ENCODE peak calls at places on chromosomes 7 and 10, in eight cellular contexts. X is GM23248, A is endothelial cell of umbilical vein, H is GM12878, R is PC-3, G is MM.1S, P is IMR-90, Y is mammary epithelial cell. F is an unnamed sample. For H3K4me1, the result is how much of the 10 kb centered on the place peaks cover.

GRCh38 chr10:126731613-126731995 is 61.1 kb upstream of the C10orf90 start:
- DNase-seq in X (peak), A (no peak), H (no peak), R (no peak), G (no peak), P (no peak), Y (no peak), F (no peak)

GRCh38 chr7:104979167-104979841 is 34.7 kb upstream of the KMT2E start:
- DNase-seq in X (peak), A (no peak), H (no peak), R (no peak), G (no peak), P (peak), Y (peak), F (peak)

GRCh38 chr10:82463165-82463564 is 588.2 kb downstream of the NRG3 start:
- DNase-seq in X (no peak), A (no peak), H (no peak), R (no peak), G (no peak), P (no peak), Y (no peak), F (no peak)

GRCh38 chr7:74479961-74480829 is 26.5 kb downstream of the GTF2IRD1 start:
- DNase-seq in X (peak), A (peak), H (no peak), R (no peak), G (no peak), P (peak), Y (peak), F (peak)

GRCh38 chr7:45088821-45089313 is at the start of gene NACAD:
- DNase-seq in X (peak), A (peak), H (no peak), R (no peak), G (no peak), P (peak), Y (no peak), F (peak)

GRCh38 chr7:34100661-34101060 is 195.3 kb downstream of the BMPER start:
- DNase-seq in X (no peak), A (no peak), H (no peak), R (no peak), G (no peak), P (no peak), Y (peak), F (no peak)

GRCh38 chr10:111093741-111094380 is 17.0 kb downstream of the ADRA2A start:
- DNase-seq in X (peak), A (no peak), H (no peak), R (peak), G (no peak), P (peak), Y (peak), F (peak)

GRCh38 chr10:117552759-117553158 is 10.2 kb downstream of the EMX2 start:
- DNase-seq in X (peak), A (no peak), H (no peak), R (no peak), G (no peak), P (no peak), Y (no peak), F (no peak)

GRCh38 chr7:132100981-132101380 is 475.3 kb downstream of the PLXNA4 start:
- DNase-seq in X (peak), A (no peak), H (no peak), R (no peak), G (no peak), P (no peak), Y (no peak), F (no peak)

GRCh38 chr10:21021843-21022594 is 124.9 kb upstream of the NEBL start:
- DNase-seq in X (no peak), A (no peak), H (no peak), R (peak), G (no peak), P (no peak), Y (no peak), F (no peak)

GRCh38 chr10:12780634-12781601 is 220.6 kb downstream of the CCDC3 start:
- DNase-seq in X (no peak), A (no peak), H (no peak), R (no peak), G (no peak), P (peak), Y (no peak), F (peak)

GRCh38 chr7:99070361-99070760 is 73.5 kb downstream of the SMURF1 start:
- DNase-seq in X (no peak), A (no peak), H (no peak), R (no peak), G (no peak), P (no peak), Y (no peak), F (no peak)

GRCh38 chr7:64946772-64947171 is 43.7 kb downstream of the ZNF273 start:
- DNase-seq in X (peak), A (no peak), H (no peak), R (peak), G (no peak), P (peak), Y (no peak), F (no peak)

GRCh38 chr7:97835296-97836138 is 36.7 kb downstream of the ASNS start:
- DNase-seq in X (peak), A (peak), H (peak), R (peak), G (peak), P (peak), Y (peak), F (peak)

GRCh38 chr10:110818311-110819257 is 53.1 kb upstream of the PDCD4 start:
- DNase-seq in X (no peak), A (no peak), H (no peak), R (peak), G (no peak), P (no peak), Y (no peak), F (no peak)

GRCh38 chr10:118505363-118505762 is 90.1 kb downstream of the PRLHR start:
- DNase-seq in X (no peak), A (no peak), H (no peak), R (no peak), G (no peak), P (no peak), Y (no peak), F (no peak)

GRCh38 chr10:119207713-119208552 is 562 bp downstream of the GRK5 start:
- DNase-seq in X (peak), A (peak), H (no peak), R (peak), G (peak), P (peak), Y (peak), F (peak)

GRCh38 chr10:56763090-56763489 is 402.0 kb upstream of the ZWINT start:
- DNase-seq in X (no peak), A (no peak), H (no peak), R (no peak), G (no peak), P (no peak), Y (no peak), F (no peak)

GRCh38 chr7:142498364-142498763 is 240.5 kb upstream of the PRSS58 start:
- DNase-seq in X (peak), A (no peak), H (no peak), R (no peak), G (no peak), P (peak), Y (peak), F (no peak)

GRCh38 chr10:58280485-58280884 is 11.5 kb downstream of the CISD1 start:
- DNase-seq in X (peak), A (no peak), H (no peak), R (peak), G (no peak), P (peak), Y (peak), F (peak)

GRCh38 chr7:100040575-100040974 is 9.0 kb upstream of the ZSCAN21 start:
- DNase-seq in X (no peak), A (no peak), H (no peak), R (no peak), G (no peak), P (no peak), Y (no peak), F (no peak)

GRCh38 chr10:88023676-88024075 is 160.3 kb downstream of the PTEN start:
- DNase-seq in X (no peak), A (no peak), H (no peak), R (no peak), G (no peak), P (no peak), Y (no peak), F (no peak)

GRCh38 chr7:20598479-20599419 is 16.7 kb upstream of the ABCB5 start:
- DNase-seq in X (peak), A (peak), H (peak), R (peak), G (peak), P (peak), Y (peak), F (peak)

GRCh38 chr10:102299873-102300272 is 54.5 kb downstream of the GBF1 start:
- DNase-seq in X (peak), A (no peak), H (no peak), R (peak), G (no peak), P (peak), Y (peak), F (peak)

GRCh38 chr10:102297132-102297531 is 51.8 kb downstream of the GBF1 start:
- DNase-seq in X (no peak), A (no peak), H (no peak), R (no peak), G (no peak), P (no peak), Y (no peak), F (no peak)

GRCh38 chr10:102298899-102299298 is 53.6 kb downstream of the GBF1 start:
- DNase-seq in X (no peak), A (no peak), H (no peak), R (no peak), G (no peak), P (no peak), Y (no peak), F (no peak)

GRCh38 chr10:102302611-102303010 is 57.3 kb downstream of the GBF1 start:
- DNase-seq in X (no peak), A (no peak), H (no peak), R (peak), G (no peak), P (no peak), Y (no peak), F (no peak)

GRCh38 chr10:102300289-102300843 is 55.0 kb downstream of the GBF1 start:
- DNase-seq in X (peak), A (peak), H (no peak), R (peak), G (peak), P (peak), Y (no peak), F (peak)
- H3K9ac ChIP-seq in X (peak), A (peak), H (no peak), R (no peak), G (no peak), P (peak), Y (no peak), F (peak)

DNA sequence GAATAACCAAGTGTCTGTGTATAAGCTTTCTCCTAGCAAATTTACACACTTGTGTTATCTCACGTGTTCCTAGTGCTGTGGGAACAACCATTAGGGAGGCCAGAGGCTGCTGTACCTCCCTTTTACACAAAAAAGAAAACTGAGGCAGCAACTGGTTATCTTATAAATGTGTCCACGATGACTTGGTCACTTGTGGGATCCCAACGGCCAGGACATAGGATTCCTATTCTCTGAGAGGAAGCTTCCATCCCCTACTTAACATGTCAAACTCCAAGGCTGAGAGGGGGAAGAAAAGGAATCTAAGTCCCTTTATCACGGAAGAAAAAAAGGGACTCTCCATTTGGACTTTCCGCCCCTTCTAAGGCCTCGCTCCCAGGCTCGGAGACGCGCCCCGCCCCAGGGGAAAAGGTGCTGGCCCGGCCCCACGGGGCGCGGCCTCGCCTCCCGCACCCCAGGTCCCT is 430 bp downstream of the ZNF438 start:
- DNase-seq in X (peak), A (no peak), H (peak), R (no peak), G (no peak), P (no peak), Y (peak), F (no peak)
- H2AFZ ChIP-seq in X (peak), A (peak), H (peak), R (peak), G (peak), P (peak), Y (peak), F (peak)

GRCh38 chr10:78934499-78934898 is 134.3 kb upstream of the ZMIZ1 start:
- DNase-seq in X (peak), A (no peak), H (no peak), R (no peak), G (no peak), P (no peak), Y (no peak), F (no peak)

GRCh38 chr10:78932861-78933260 is 135.9 kb upstream of the ZMIZ1 start:
- DNase-seq in X (no peak), A (no peak), H (no peak), R (no peak), G (no peak), P (no peak), Y (no peak), F (no peak)

GRCh38 chr10:78932084-78932386 is 136.7 kb upstream of the ZMIZ1 start:
- DNase-seq in X (no peak), A (no peak), H (no peak), R (no peak), G (no peak), P (no peak), Y (no peak), F (no peak)

GRCh38 chr10:78934994-78935602 is 133.7 kb upstream of the ZMIZ1 start:
- DNase-seq in X (no peak), A (no peak), H (no peak), R (no peak), G (no peak), P (no peak), Y (no peak), F (no peak)

GRCh38 chr10:78933828-78934227 is 134.9 kb upstream of the ZMIZ1 start:
- DNase-seq in X (no peak), A (no peak), H (no peak), R (no peak), G (no peak), P (no peak), Y (no peak), F (no peak)
- H3K4me1 ChIP-seq in X (under half), A (under half), H (under half), R (under half), G (under half), P (under half), Y (under half), F (under half)

DNA sequence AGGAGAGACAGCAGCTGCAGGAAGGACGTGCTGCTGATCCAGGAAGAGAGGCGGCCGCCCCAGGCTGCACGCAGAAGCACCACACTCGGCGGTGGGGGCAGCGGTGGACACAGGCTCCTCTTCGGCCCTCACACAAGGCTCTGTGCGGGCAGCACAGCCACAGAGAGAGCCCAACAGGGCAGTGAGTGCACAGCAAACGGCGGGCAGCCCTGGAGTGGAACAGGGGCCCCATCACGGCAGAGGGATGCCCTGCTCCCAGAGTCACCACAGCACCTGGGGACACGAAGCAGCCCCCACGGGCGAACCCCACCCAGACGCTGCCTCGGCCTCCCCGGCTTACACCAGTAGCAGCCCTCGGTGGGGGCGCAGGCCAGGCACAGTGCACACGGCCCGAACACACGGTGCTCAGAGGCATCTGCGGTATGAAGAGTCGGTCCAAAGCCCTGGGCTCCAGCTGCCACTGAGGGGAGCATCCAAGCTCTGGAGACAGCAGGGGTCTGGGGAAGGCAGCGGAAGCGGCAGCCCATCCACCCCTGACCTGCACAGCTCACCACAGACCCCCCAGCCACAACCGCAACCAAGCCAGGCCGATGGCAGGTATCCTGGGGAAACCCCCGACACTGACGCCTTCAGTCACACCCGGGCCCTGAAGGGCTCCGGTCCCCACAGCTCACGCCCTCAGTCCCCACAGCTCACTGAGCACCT is 16.8 kb downstream of the NUDT1 start:
- DNase-seq in X (no peak), A (no peak), H (peak), R (no peak), G (no peak), P (no peak), Y (no peak), F (no peak)
- H3K9ac ChIP-seq in X (no peak), A (no peak), H (no peak), R (no peak), G (no peak), P (no peak), Y (no peak), F (no peak)

DNA sequence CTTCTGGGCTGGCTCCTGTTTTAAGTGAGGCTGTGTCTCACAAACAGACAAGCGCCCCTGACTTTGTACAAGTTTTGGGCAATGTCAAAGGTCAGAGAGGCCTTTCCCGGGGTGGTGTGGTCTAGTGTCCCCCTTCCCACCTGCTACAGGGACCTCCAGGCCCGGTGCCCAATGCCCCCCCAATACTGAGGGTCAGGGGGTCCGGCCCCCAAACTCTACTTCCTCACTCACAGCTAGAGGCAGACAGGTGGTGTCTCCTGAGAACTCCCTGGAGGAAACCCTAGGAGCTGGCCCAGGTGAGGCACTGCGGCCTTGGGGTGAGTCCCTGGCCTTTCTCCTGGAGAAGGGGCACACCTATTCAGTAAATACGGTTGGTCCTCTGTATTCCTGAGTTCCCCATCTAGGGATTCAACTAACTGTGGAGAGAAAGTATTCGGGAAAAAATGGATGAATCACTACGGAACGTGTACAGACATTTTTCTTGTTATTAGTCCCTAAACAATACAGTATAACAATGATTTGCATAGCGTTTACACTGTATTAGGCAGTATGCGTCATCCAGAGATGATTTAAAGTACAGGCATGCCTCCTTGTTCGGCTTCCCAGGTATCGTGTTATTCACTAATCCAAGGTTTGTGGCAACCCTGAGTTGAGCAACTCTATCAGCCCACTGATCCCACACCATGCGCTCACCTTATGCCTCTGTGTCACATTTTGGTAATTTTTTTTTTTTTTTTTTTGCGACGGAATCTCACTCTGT is 308.1 kb downstream of the WDR37 start:
- DNase-seq in X (no peak), A (no peak), H (no peak), R (no peak), G (no peak), P (no peak), Y (no peak), F (no peak)
- H2AFZ ChIP-seq in X (no peak), A (no peak), H (no peak), R (no peak), G (no peak), P (no peak), Y (no peak), F (no peak)

DNA sequence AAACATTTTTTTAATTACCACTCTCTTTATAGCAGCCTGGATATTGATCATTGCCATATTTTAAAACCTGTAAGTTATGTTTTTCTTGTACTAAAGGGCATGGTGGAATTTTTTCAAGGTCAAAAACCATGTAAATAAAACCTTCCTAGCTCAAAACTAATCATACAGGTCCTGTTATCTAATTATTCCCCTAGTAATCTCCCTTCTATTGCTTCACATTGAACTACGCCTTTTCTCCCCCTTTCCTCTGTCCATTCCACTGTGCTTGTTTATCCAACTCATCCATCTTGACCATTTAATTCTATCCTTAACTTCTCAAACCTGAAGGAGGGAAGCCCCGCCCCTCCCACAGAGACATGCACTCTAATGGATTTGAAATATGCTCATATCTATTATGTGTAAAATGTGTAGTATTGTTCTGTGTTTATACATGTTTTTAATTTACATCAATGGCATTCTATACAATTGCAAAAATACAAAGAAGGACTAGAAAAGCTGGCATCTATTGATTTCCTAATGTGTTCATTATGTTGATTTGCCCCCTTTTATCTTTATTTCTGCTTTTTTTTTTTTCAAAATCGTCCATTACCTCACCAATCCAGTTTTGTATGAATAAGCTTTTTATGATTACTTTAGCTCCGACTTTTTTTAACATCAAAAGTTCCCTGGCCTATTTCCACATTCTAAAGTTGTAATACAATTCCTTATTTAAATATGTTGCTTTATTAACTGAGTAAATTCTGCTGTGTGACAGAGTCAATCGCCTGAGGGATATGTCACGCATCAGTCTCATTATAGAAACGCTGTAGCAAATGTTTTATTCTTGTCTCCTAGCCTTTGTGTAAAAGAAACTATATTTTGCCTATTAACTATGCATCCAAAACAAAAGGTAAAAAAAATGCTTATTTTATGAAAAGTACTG is 61.1 kb downstream of the MET start:
- DNase-seq in X (no peak), A (no peak), H (no peak), R (no peak), G (peak), P (no peak), Y (no peak), F (no peak)
- H3K4me1 ChIP-seq in X (under half), A (under half), H (under half), R (under half), G (under half), P (under half), Y (under half), F (under half)

DNA sequence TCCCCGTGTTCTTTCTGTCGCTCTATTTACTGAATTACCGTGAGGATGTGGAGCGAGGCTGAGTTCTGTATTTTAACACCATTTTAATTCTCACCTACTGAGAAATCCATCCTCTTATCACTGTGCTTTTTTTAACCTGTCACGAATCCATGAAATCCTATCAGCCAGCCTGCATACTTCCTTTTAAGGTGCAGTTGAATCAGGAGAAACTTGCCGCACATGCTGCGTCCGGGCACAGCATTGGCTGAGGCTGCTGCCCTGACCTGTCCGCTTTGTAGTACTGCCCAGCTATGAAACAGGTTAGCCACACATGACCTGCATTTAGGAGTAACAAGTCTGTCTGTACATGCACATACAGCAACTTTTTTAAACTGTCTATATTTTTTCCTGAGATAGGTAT is 82.5 kb downstream of the EGFR start:
- DNase-seq in X (no peak), A (no peak), H (no peak), R (no peak), G (no peak), P (no peak), Y (peak), F (no peak)
- H3K9ac ChIP-seq in X (no peak), A (no peak), H (no peak), R (no peak), G (no peak), P (no peak), Y (peak), F (no peak)